ENCODE peak calls at places on chromosomes 5 and 9, in six cellular contexts. N is NCI-H1105; K is mesenteric fat pad; E is activated CD4-positive, alpha-beta T cell treated with anti-CD3 and anti-CD28 coated beads, Interleukin-2, amount 50 U/mL, for 48 hours; O is IMR-90; V is RKO. B is an unnamed sample.

GRCh38 chr5:96752341-96753016 is 55.3 kb downstream of the ERAP1 start:
- DNase-seq in N (peak), K (no peak), E (no peak), O (peak), V (peak), B (no peak)

GRCh38 chr9:110835404-110835803 is 166.8 kb downstream of the MUSK start:
- DNase-seq in N (no peak), K (no peak), E (no peak), O (peak), V (no peak), B (no peak)

GRCh38 chr5:118937393-118938061 is 50.8 kb downstream of the DTWD2 start:
- DNase-seq in N (no peak), K (no peak), E (no peak), O (no peak), V (no peak), B (no peak)

GRCh38 chr5:178285399-178286225 is 53.0 kb upstream of the PHYKPL start:
- DNase-seq in N (no peak), K (no peak), E (no peak), O (no peak), V (no peak), B (no peak)

GRCh38 chr5:99032234-99033013 is 103.6 kb upstream of the CHD1 start:
- DNase-seq in N (no peak), K (no peak), E (peak), O (peak), V (peak), B (peak)

GRCh38 chr5:155053482-155053881 is 39.9 kb downstream of the KIF4B start:
- DNase-seq in N (no peak), K (no peak), E (no peak), O (no peak), V (no peak), B (no peak)

GRCh38 chr9:21513431-21513830 is 31.3 kb upstream of the IFNE start:
- DNase-seq in N (no peak), K (no peak), E (no peak), O (peak), V (no peak), B (no peak)

GRCh38 chr9:98472216-98472615 is 216.8 kb upstream of the TBC1D2 start:
- DNase-seq in N (no peak), K (no peak), E (no peak), O (no peak), V (no peak), B (no peak)

GRCh38 chr9:4048441-4048840 is 251.4 kb downstream of the GLIS3 start:
- DNase-seq in N (no peak), K (no peak), E (no peak), O (peak), V (peak), B (no peak)

GRCh38 chr5:40480392-40480791 is 199.3 kb upstream of the PTGER4 start:
- DNase-seq in N (no peak), K (no peak), E (peak), O (no peak), V (no peak), B (no peak)

GRCh38 chr5:136799806-136800372 is 434.5 kb upstream of the TRPC7 start:
- DNase-seq in N (no peak), K (no peak), E (no peak), O (no peak), V (no peak), B (no peak)

GRCh38 chr5:175747539-175748060 is 89.7 kb downstream of the HRH2 start:
- DNase-seq in N (no peak), K (no peak), E (no peak), O (no peak), V (no peak), B (no peak)

GRCh38 chr5:139848508-139849100 is 53.0 kb downstream of the PSD2 start:
- DNase-seq in N (no peak), K (no peak), E (peak), O (no peak), V (no peak), B (no peak)

GRCh38 chr5:54103871-54104270 is 206.5 kb downstream of the ARL15 start:
- DNase-seq in N (no peak), K (no peak), E (no peak), O (no peak), V (no peak), B (no peak)

GRCh38 chr5:178335287-178336030 is 102.9 kb upstream of the PHYKPL start:
- DNase-seq in N (peak), K (no peak), E (no peak), O (no peak), V (no peak), B (no peak)

GRCh38 chr5:175654807-175655206 is 3.1 kb upstream of the HRH2 start:
- DNase-seq in N (no peak), K (peak), E (peak), O (no peak), V (peak), B (no peak)

GRCh38 chr5:66851306-66851705 is 255.1 kb downstream of the MAST4 start:
- DNase-seq in N (no peak), K (no peak), E (no peak), O (peak), V (no peak), B (no peak)

GRCh38 chr9:114285166-114285867 is 37.6 kb upstream of the ORM1 start:
- DNase-seq in N (no peak), K (peak), E (no peak), O (peak), V (peak), B (no peak)

GRCh38 chr9:128627906-128628305 is 28.7 kb downstream of the DYNC2I2 start:
- DNase-seq in N (no peak), K (no peak), E (no peak), O (no peak), V (no peak), B (no peak)

GRCh38 chr5:141878186-141878770 is at the start of gene PCDH1:
- DNase-seq in N (no peak), K (peak), E (peak), O (peak), V (peak), B (no peak)

GRCh38 chr5:18745988-18746615 is 1111.8 kb downstream of the TAF11L14 start:
- DNase-seq in N (peak), K (no peak), E (peak), O (no peak), V (peak), B (no peak)

GRCh38 chr5:1104327-1105006 is 7.4 kb downstream of the SLC12A7 start:
- DNase-seq in N (no peak), K (no peak), E (no peak), O (no peak), V (no peak), B (no peak)

GRCh38 chr5:116320486-116320885 is 235.7 kb downstream of the COMMD10 start:
- DNase-seq in N (no peak), K (no peak), E (no peak), O (peak), V (no peak), B (no peak)

GRCh38 chr5:161022151-161022550 is 170.1 kb upstream of the ATP10B start:
- DNase-seq in N (no peak), K (no peak), E (no peak), O (no peak), V (no peak), B (no peak)

GRCh38 chr5:109365653-109366052 is 44.1 kb downstream of the PJA2 start:
- DNase-seq in N (no peak), K (no peak), E (no peak), O (no peak), V (no peak), B (no peak)

GRCh38 chr9:127858041-127858512 is 3.6 kb upstream of the ENG start:
- DNase-seq in N (peak), K (no peak), E (no peak), O (no peak), V (no peak), B (no peak)

B was measured in breast epithelium.